ENCODE peak calls at places on chromosome 21, in four cellular contexts. C is activated CD8-positive, alpha-beta memory T cell treated with anti-CD3 and anti-CD28 coated beads for 1 hour; J is amniotic stem cell; H is H7. K is an unnamed sample.

GRCh38 chr21:40568756-40569155 is 278.2 kb downstream of the DSCAM start:
- DNase-seq in J (no peak), C (no peak), H (no peak), K (no peak)

GRCh38 chr21:35481005-35481404 is 431.9 kb upstream of the RUNX1 start:
- DNase-seq in C (no peak), J (no peak), H (no peak), K (no peak)

GRCh38 chr21:41612674-41613250 is 104.8 kb upstream of the TMPRSS2 start:
- DNase-seq in J (peak), C (no peak), H (peak), K (peak)

GRCh38 chr21:38756746-38757145 is 49.0 kb upstream of the ETS2 start:
- DNase-seq in J (peak), C (no peak), H (no peak), K (no peak)

GRCh38 chr21:46191257-46191685 is 7.0 kb upstream of the SPATC1L start:
- DNase-seq in J (peak), C (no peak), H (peak), K (peak)

GRCh38 chr21:37073417-37074194 is 552 bp downstream of the TTC3 start:
- DNase-seq in C (peak), H (no peak), J (no peak), K (no peak)

GRCh38 chr21:45447821-45448220 is 42.9 kb downstream of the COL18A1 start:
- DNase-seq in J (no peak), C (no peak), H (no peak), K (peak)

GRCh38 chr21:36203603-36203889 is 46.9 kb downstream of the DOP1B start:
- DNase-seq in C (no peak), J (peak), H (no peak), K (peak)

GRCh38 chr21:29056005-29056404 is 17.4 kb downstream of the CCT8 start:
- DNase-seq in C (no peak), H (no peak), J (no peak), K (no peak)

GRCh38 chr21:40165671-40166070 is 298.4 kb downstream of the PCP4 start:
- DNase-seq in J (no peak), C (no peak), H (peak), K (no peak)